ENCODE peak calls at places on chromosomes 7 and 10, in five cellular contexts. V is heart right ventricle; D is PC-3; L is sciatic nerve; J is naive thymus-derived CD8-positive, alpha-beta T cell. R is an unnamed sample.

GRCh38 chr7:94266278-94266677 is 128.4 kb upstream of the COL1A2 start:
- ATAC-seq in V (peak; percentile 86), D (no peak), L (peak; percentile 98), J (no peak), R (peak; percentile 84)

GRCh38 chr7:36653011-36653670 is 71.2 kb downstream of the AOAH start:
- ATAC-seq in V (no peak), D (no peak), L (peak; percentile 37), J (no peak), R (no peak)

GRCh38 chr10:2992401-2993198 is 74.7 kb upstream of the PFKP start:
- ATAC-seq in V (no peak), D (no peak), L (no peak), J (no peak), R (no peak)

GRCh38 chr7:96989241-96989858 is 16.0 kb upstream of the DLX6 start:
- ATAC-seq in V (no peak), D (no peak), L (no peak), J (no peak), R (no peak)

GRCh38 chr10:16570731-16571130 is 49.1 kb upstream of the C1QL3 start:
- ATAC-seq in V (no peak), D (no peak), L (no peak), J (no peak), R (no peak)

GRCh38 chr7:133709036-133709880 is 417.9 kb upstream of the LRGUK start:
- ATAC-seq in V (no peak), D (no peak), L (no peak), J (no peak), R (no peak)

GRCh38 chr7:6147627-6148026 is 116.5 kb downstream of the ANKRD61 start:
- ATAC-seq in V (no peak), D (no peak), L (no peak), J (no peak), R (no peak)

GRCh38 chr7:140010194-140010895 is 52.4 kb downstream of the PARP12 start:
- ATAC-seq in V (no peak), D (no peak), L (no peak), J (no peak), R (no peak)

GRCh38 chr10:133528845-133529575 is 1.8 kb downstream of the CYP2E1 start:
- ATAC-seq in V (peak; percentile 51), D (peak; percentile 66), L (peak; percentile 46), J (peak; percentile 33), R (no peak)

GRCh38 chr10:55668326-55668922 is 692.6 kb downstream of the ZWINT start:
- ATAC-seq in V (no peak), D (peak; percentile 81), L (no peak), J (no peak), R (no peak)